ENCODE peak calls at places on chromosomes 1 and 21, in ten cellular contexts. One of them, this sample, is unnamed.
A peak's percentile ranks its signal among the peaks of the same experiment; 100 is the strongest.

GRCh38 chr1:184647471-184647870 is 107.2 kb downstream of the EDEM3 start:
- DNase-seq in SHP77: no peak
- DNase-seq in ELF-1: no peak
- DNase-seq in kidney glomerular epithelial cell: no peak
- DNase-seq in right cardiac atrium: no peak
- DNase-seq in DMS53: no peak
- DNase-seq in stimulated activated CD8-positive, alpha-beta memory T cell treated with anti-CD3 and anti-CD28 coated beads, Interleukin-12 subunit alpha, Interleukin-12 subunit beta, amount 100 ng/mL, for 1 hour: no peak
- DNase-seq in thoracic aorta: no peak
- DNase-seq in HEK293T: no peak
- DNase-seq in stimulated activated CD4-positive, alpha-beta T cell treated with anti-CD3 and anti-CD28 coated beads, Interleukin-2, amount 100 ng/mL, for 24 hours: no peak
- DNase-seq in this sample: no peak

GRCh38 chr1:2232916-2233438 is 4.9 kb downstream of the SKI start:
- DNase-seq in SHP77: no peak
- DNase-seq in ELF-1: no peak
- DNase-seq in kidney glomerular epithelial cell: no peak
- DNase-seq in right cardiac atrium: peak; percentile 72
- DNase-seq in DMS53: no peak
- DNase-seq in stimulated activated CD8-positive, alpha-beta memory T cell treated with anti-CD3 and anti-CD28 coated beads, Interleukin-12 subunit alpha, Interleukin-12 subunit beta, amount 100 ng/mL, for 1 hour: no peak
- DNase-seq in thoracic aorta: no peak
- DNase-seq in HEK293T: no peak
- DNase-seq in stimulated activated CD4-positive, alpha-beta T cell treated with anti-CD3 and anti-CD28 coated beads, Interleukin-2, amount 100 ng/mL, for 24 hours: no peak
- DNase-seq in this sample: no peak

GRCh38 chr1:28199328-28200233 is 23.1 kb upstream of the PTAFR start:
- DNase-seq in SHP77: no peak
- DNase-seq in ELF-1: no peak
- DNase-seq in kidney glomerular epithelial cell: no peak
- DNase-seq in right cardiac atrium: no peak
- DNase-seq in DMS53: no peak
- DNase-seq in stimulated activated CD8-positive, alpha-beta memory T cell treated with anti-CD3 and anti-CD28 coated beads, Interleukin-12 subunit alpha, Interleukin-12 subunit beta, amount 100 ng/mL, for 1 hour: peak; percentile 15
- DNase-seq in thoracic aorta: no peak
- DNase-seq in HEK293T: no peak
- DNase-seq in stimulated activated CD4-positive, alpha-beta T cell treated with anti-CD3 and anti-CD28 coated beads, Interleukin-2, amount 100 ng/mL, for 24 hours: peak; percentile 58
- DNase-seq in this sample: no peak

GRCh38 chr1:248748211-248748610 is 7.3 kb downstream of the LYPD8 start:
- DNase-seq in SHP77: no peak
- DNase-seq in ELF-1: no peak
- DNase-seq in kidney glomerular epithelial cell: no peak
- DNase-seq in right cardiac atrium: no peak
- DNase-seq in DMS53: no peak
- DNase-seq in stimulated activated CD8-positive, alpha-beta memory T cell treated with anti-CD3 and anti-CD28 coated beads, Interleukin-12 subunit alpha, Interleukin-12 subunit beta, amount 100 ng/mL, for 1 hour: no peak
- DNase-seq in thoracic aorta: no peak
- DNase-seq in HEK293T: no peak
- DNase-seq in stimulated activated CD4-positive, alpha-beta T cell treated with anti-CD3 and anti-CD28 coated beads, Interleukin-2, amount 100 ng/mL, for 24 hours: no peak
- DNase-seq in this sample: no peak

GRCh38 chr1:110544753-110545152 is 25.8 kb upstream of the KCNA10 start:
- DNase-seq in SHP77: no peak
- DNase-seq in ELF-1: no peak
- DNase-seq in kidney glomerular epithelial cell: no peak
- DNase-seq in right cardiac atrium: no peak
- DNase-seq in DMS53: no peak
- DNase-seq in stimulated activated CD8-positive, alpha-beta memory T cell treated with anti-CD3 and anti-CD28 coated beads, Interleukin-12 subunit alpha, Interleukin-12 subunit beta, amount 100 ng/mL, for 1 hour: no peak
- DNase-seq in thoracic aorta: no peak
- DNase-seq in HEK293T: no peak
- DNase-seq in stimulated activated CD4-positive, alpha-beta T cell treated with anti-CD3 and anti-CD28 coated beads, Interleukin-2, amount 100 ng/mL, for 24 hours: no peak
- DNase-seq in this sample: no peak

GRCh38 chr1:54848134-54848948 is 38.7 kb downstream of the DHCR24 start:
- DNase-seq in SHP77: no peak
- DNase-seq in ELF-1: no peak
- DNase-seq in kidney glomerular epithelial cell: no peak
- DNase-seq in right cardiac atrium: no peak
- DNase-seq in DMS53: no peak
- DNase-seq in stimulated activated CD8-positive, alpha-beta memory T cell treated with anti-CD3 and anti-CD28 coated beads, Interleukin-12 subunit alpha, Interleukin-12 subunit beta, amount 100 ng/mL, for 1 hour: no peak
- DNase-seq in thoracic aorta: no peak
- DNase-seq in HEK293T: no peak
- DNase-seq in stimulated activated CD4-positive, alpha-beta T cell treated with anti-CD3 and anti-CD28 coated beads, Interleukin-2, amount 100 ng/mL, for 24 hours: no peak
- DNase-seq in this sample: no peak

GRCh38 chr1:54699936-54700525 is 15.6 kb upstream of the TTC4 start:
- DNase-seq in SHP77: no peak
- DNase-seq in ELF-1: no peak
- DNase-seq in kidney glomerular epithelial cell: no peak
- DNase-seq in right cardiac atrium: no peak
- DNase-seq in DMS53: no peak
- DNase-seq in stimulated activated CD8-positive, alpha-beta memory T cell treated with anti-CD3 and anti-CD28 coated beads, Interleukin-12 subunit alpha, Interleukin-12 subunit beta, amount 100 ng/mL, for 1 hour: no peak
- DNase-seq in thoracic aorta: no peak
- DNase-seq in HEK293T: no peak
- DNase-seq in stimulated activated CD4-positive, alpha-beta T cell treated with anti-CD3 and anti-CD28 coated beads, Interleukin-2, amount 100 ng/mL, for 24 hours: no peak
- DNase-seq in this sample: no peak

GRCh38 chr21:32463889-32464300 is 51.4 kb downstream of the EVA1C start:
- DNase-seq in SHP77: no peak
- DNase-seq in ELF-1: no peak
- DNase-seq in kidney glomerular epithelial cell: peak; percentile 68
- DNase-seq in right cardiac atrium: no peak
- DNase-seq in DMS53: no peak
- DNase-seq in stimulated activated CD8-positive, alpha-beta memory T cell treated with anti-CD3 and anti-CD28 coated beads, Interleukin-12 subunit alpha, Interleukin-12 subunit beta, amount 100 ng/mL, for 1 hour: no peak
- DNase-seq in thoracic aorta: no peak
- DNase-seq in HEK293T: no peak
- DNase-seq in stimulated activated CD4-positive, alpha-beta T cell treated with anti-CD3 and anti-CD28 coated beads, Interleukin-2, amount 100 ng/mL, for 24 hours: no peak
- DNase-seq in this sample: no peak

GRCh38 chr1:906532-907420 is 16.9 kb upstream of the SAMD11 start:
- DNase-seq in SHP77: no peak
- DNase-seq in ELF-1: peak; percentile 32
- DNase-seq in kidney glomerular epithelial cell: no peak
- DNase-seq in right cardiac atrium: peak; percentile 39
- DNase-seq in DMS53: no peak
- DNase-seq in stimulated activated CD8-positive, alpha-beta memory T cell treated with anti-CD3 and anti-CD28 coated beads, Interleukin-12 subunit alpha, Interleukin-12 subunit beta, amount 100 ng/mL, for 1 hour: no peak
- DNase-seq in thoracic aorta: no peak
- DNase-seq in HEK293T: no peak
- DNase-seq in stimulated activated CD4-positive, alpha-beta T cell treated with anti-CD3 and anti-CD28 coated beads, Interleukin-2, amount 100 ng/mL, for 24 hours: no peak
- DNase-seq in this sample: peak; percentile 91

GRCh38 chr1:30348147-30348546 is 375.2 kb downstream of the MATN1 start:
- DNase-seq in SHP77: no peak
- DNase-seq in ELF-1: no peak
- DNase-seq in kidney glomerular epithelial cell: no peak
- DNase-seq in right cardiac atrium: no peak
- DNase-seq in DMS53: no peak
- DNase-seq in stimulated activated CD8-positive, alpha-beta memory T cell treated with anti-CD3 and anti-CD28 coated beads, Interleukin-12 subunit alpha, Interleukin-12 subunit beta, amount 100 ng/mL, for 1 hour: no peak
- DNase-seq in thoracic aorta: no peak
- DNase-seq in HEK293T: no peak
- DNase-seq in stimulated activated CD4-positive, alpha-beta T cell treated with anti-CD3 and anti-CD28 coated beads, Interleukin-2, amount 100 ng/mL, for 24 hours: no peak
- DNase-seq in this sample: no peak

GRCh38 chr21:28427356-28428022 is 565.2 kb downstream of the LTN1 start:
- DNase-seq in SHP77: no peak
- DNase-seq in ELF-1: no peak
- DNase-seq in kidney glomerular epithelial cell: no peak
- DNase-seq in right cardiac atrium: no peak
- DNase-seq in DMS53: no peak
- DNase-seq in stimulated activated CD8-positive, alpha-beta memory T cell treated with anti-CD3 and anti-CD28 coated beads, Interleukin-12 subunit alpha, Interleukin-12 subunit beta, amount 100 ng/mL, for 1 hour: no peak
- DNase-seq in thoracic aorta: no peak
- DNase-seq in HEK293T: no peak
- DNase-seq in stimulated activated CD4-positive, alpha-beta T cell treated with anti-CD3 and anti-CD28 coated beads, Interleukin-2, amount 100 ng/mL, for 24 hours: no peak
- DNase-seq in this sample: no peak

GRCh38 chr21:45997205-45997494 is 15.6 kb downstream of the COL6A1 start:
- DNase-seq in SHP77: no peak
- DNase-seq in ELF-1: no peak
- DNase-seq in kidney glomerular epithelial cell: no peak
- DNase-seq in right cardiac atrium: peak; percentile 15
- DNase-seq in DMS53: no peak
- DNase-seq in stimulated activated CD8-positive, alpha-beta memory T cell treated with anti-CD3 and anti-CD28 coated beads, Interleukin-12 subunit alpha, Interleukin-12 subunit beta, amount 100 ng/mL, for 1 hour: no peak
- DNase-seq in thoracic aorta: no peak
- DNase-seq in HEK293T: no peak
- DNase-seq in stimulated activated CD4-positive, alpha-beta T cell treated with anti-CD3 and anti-CD28 coated beads, Interleukin-2, amount 100 ng/mL, for 24 hours: no peak
- DNase-seq in this sample: no peak

GRCh38 chr1:203324103-203325003 is 19.0 kb downstream of the BTG2 start:
- DNase-seq in SHP77: no peak
- DNase-seq in ELF-1: no peak
- DNase-seq in kidney glomerular epithelial cell: no peak
- DNase-seq in right cardiac atrium: peak; percentile 37
- DNase-seq in DMS53: no peak
- DNase-seq in stimulated activated CD8-positive, alpha-beta memory T cell treated with anti-CD3 and anti-CD28 coated beads, Interleukin-12 subunit alpha, Interleukin-12 subunit beta, amount 100 ng/mL, for 1 hour: no peak
- DNase-seq in thoracic aorta: no peak
- DNase-seq in HEK293T: no peak
- DNase-seq in stimulated activated CD4-positive, alpha-beta T cell treated with anti-CD3 and anti-CD28 coated beads, Interleukin-2, amount 100 ng/mL, for 24 hours: no peak
- DNase-seq in this sample: no peak

GRCh38 chr1:70818391-70818790 is 229.2 kb downstream of the PTGER3 start:
- DNase-seq in SHP77: no peak
- DNase-seq in ELF-1: no peak
- DNase-seq in kidney glomerular epithelial cell: no peak
- DNase-seq in right cardiac atrium: no peak
- DNase-seq in DMS53: no peak
- DNase-seq in stimulated activated CD8-positive, alpha-beta memory T cell treated with anti-CD3 and anti-CD28 coated beads, Interleukin-12 subunit alpha, Interleukin-12 subunit beta, amount 100 ng/mL, for 1 hour: no peak
- DNase-seq in thoracic aorta: no peak
- DNase-seq in HEK293T: no peak
- DNase-seq in stimulated activated CD4-positive, alpha-beta T cell treated with anti-CD3 and anti-CD28 coated beads, Interleukin-2, amount 100 ng/mL, for 24 hours: no peak
- DNase-seq in this sample: no peak

GRCh38 chr21:17003763-17004373 is 509.0 kb upstream of the CXADR start:
- DNase-seq in SHP77: no peak
- DNase-seq in ELF-1: no peak
- DNase-seq in kidney glomerular epithelial cell: peak; percentile 63
- DNase-seq in right cardiac atrium: no peak
- DNase-seq in DMS53: no peak
- DNase-seq in stimulated activated CD8-positive, alpha-beta memory T cell treated with anti-CD3 and anti-CD28 coated beads, Interleukin-12 subunit alpha, Interleukin-12 subunit beta, amount 100 ng/mL, for 1 hour: no peak
- DNase-seq in thoracic aorta: no peak
- DNase-seq in HEK293T: no peak
- DNase-seq in stimulated activated CD4-positive, alpha-beta T cell treated with anti-CD3 and anti-CD28 coated beads, Interleukin-2, amount 100 ng/mL, for 24 hours: no peak
- DNase-seq in this sample: no peak

GRCh38 chr1:9591669-9592509 is 3.2 kb downstream of the TMEM201 start:
- DNase-seq in SHP77: no peak
- DNase-seq in ELF-1: peak; percentile 19
- DNase-seq in kidney glomerular epithelial cell: no peak
- DNase-seq in right cardiac atrium: peak; percentile 11
- DNase-seq in DMS53: no peak
- DNase-seq in stimulated activated CD8-positive, alpha-beta memory T cell treated with anti-CD3 and anti-CD28 coated beads, Interleukin-12 subunit alpha, Interleukin-12 subunit beta, amount 100 ng/mL, for 1 hour: no peak
- DNase-seq in thoracic aorta: no peak
- DNase-seq in HEK293T: no peak
- DNase-seq in stimulated activated CD4-positive, alpha-beta T cell treated with anti-CD3 and anti-CD28 coated beads, Interleukin-2, amount 100 ng/mL, for 24 hours: no peak
- DNase-seq in this sample: no peak

GRCh38 chr1:231792634-231793033 is 166.0 kb downstream of the DISC1 start:
- DNase-seq in SHP77: no peak
- DNase-seq in ELF-1: no peak
- DNase-seq in kidney glomerular epithelial cell: no peak
- DNase-seq in right cardiac atrium: no peak
- DNase-seq in DMS53: no peak
- DNase-seq in stimulated activated CD8-positive, alpha-beta memory T cell treated with anti-CD3 and anti-CD28 coated beads, Interleukin-12 subunit alpha, Interleukin-12 subunit beta, amount 100 ng/mL, for 1 hour: no peak
- DNase-seq in thoracic aorta: no peak
- DNase-seq in HEK293T: no peak
- DNase-seq in stimulated activated CD4-positive, alpha-beta T cell treated with anti-CD3 and anti-CD28 coated beads, Interleukin-2, amount 100 ng/mL, for 24 hours: no peak
- DNase-seq in this sample: no peak

GRCh38 chr1:10295471-10296085 is 85.2 kb downstream of the KIF1B start:
- DNase-seq in SHP77: no peak
- DNase-seq in ELF-1: no peak
- DNase-seq in kidney glomerular epithelial cell: no peak
- DNase-seq in right cardiac atrium: no peak
- DNase-seq in DMS53: no peak
- DNase-seq in stimulated activated CD8-positive, alpha-beta memory T cell treated with anti-CD3 and anti-CD28 coated beads, Interleukin-12 subunit alpha, Interleukin-12 subunit beta, amount 100 ng/mL, for 1 hour: no peak
- DNase-seq in thoracic aorta: no peak
- DNase-seq in HEK293T: no peak
- DNase-seq in stimulated activated CD4-positive, alpha-beta T cell treated with anti-CD3 and anti-CD28 coated beads, Interleukin-2, amount 100 ng/mL, for 24 hours: no peak
- DNase-seq in this sample: no peak

GRCh38 chr1:172626845-172627244 is 32.1 kb upstream of the FASLG start:
- DNase-seq in SHP77: no peak
- DNase-seq in ELF-1: no peak
- DNase-seq in kidney glomerular epithelial cell: no peak
- DNase-seq in right cardiac atrium: no peak
- DNase-seq in DMS53: no peak
- DNase-seq in stimulated activated CD8-positive, alpha-beta memory T cell treated with anti-CD3 and anti-CD28 coated beads, Interleukin-12 subunit alpha, Interleukin-12 subunit beta, amount 100 ng/mL, for 1 hour: no peak
- DNase-seq in thoracic aorta: no peak
- DNase-seq in HEK293T: no peak
- DNase-seq in stimulated activated CD4-positive, alpha-beta T cell treated with anti-CD3 and anti-CD28 coated beads, Interleukin-2, amount 100 ng/mL, for 24 hours: no peak
- DNase-seq in this sample: no peak

GRCh38 chr1:92503926-92504750 is 17.4 kb upstream of the GFI1 start:
- DNase-seq in SHP77: no peak
- DNase-seq in ELF-1: no peak
- DNase-seq in kidney glomerular epithelial cell: no peak
- DNase-seq in right cardiac atrium: no peak
- DNase-seq in DMS53: no peak
- DNase-seq in stimulated activated CD8-positive, alpha-beta memory T cell treated with anti-CD3 and anti-CD28 coated beads, Interleukin-12 subunit alpha, Interleukin-12 subunit beta, amount 100 ng/mL, for 1 hour: no peak
- DNase-seq in thoracic aorta: no peak
- DNase-seq in HEK293T: no peak
- DNase-seq in stimulated activated CD4-positive, alpha-beta T cell treated with anti-CD3 and anti-CD28 coated beads, Interleukin-2, amount 100 ng/mL, for 24 hours: no peak
- DNase-seq in this sample: no peak

GRCh38 chr1:155569988-155570592 is 7.5 kb upstream of the ASH1L start:
- DNase-seq in SHP77: no peak
- DNase-seq in ELF-1: no peak
- DNase-seq in kidney glomerular epithelial cell: no peak
- DNase-seq in right cardiac atrium: no peak
- DNase-seq in DMS53: no peak
- DNase-seq in stimulated activated CD8-positive, alpha-beta memory T cell treated with anti-CD3 and anti-CD28 coated beads, Interleukin-12 subunit alpha, Interleukin-12 subunit beta, amount 100 ng/mL, for 1 hour: no peak
- DNase-seq in thoracic aorta: no peak
- DNase-seq in HEK293T: no peak
- DNase-seq in stimulated activated CD4-positive, alpha-beta T cell treated with anti-CD3 and anti-CD28 coated beads, Interleukin-2, amount 100 ng/mL, for 24 hours: no peak
- DNase-seq in this sample: no peak

GRCh38 chr1:6212193-6212959 is 6.5 kb downstream of the RNF207 start:
- DNase-seq in SHP77: no peak
- DNase-seq in ELF-1: no peak
- DNase-seq in kidney glomerular epithelial cell: no peak
- DNase-seq in right cardiac atrium: no peak
- DNase-seq in DMS53: no peak
- DNase-seq in stimulated activated CD8-positive, alpha-beta memory T cell treated with anti-CD3 and anti-CD28 coated beads, Interleukin-12 subunit alpha, Interleukin-12 subunit beta, amount 100 ng/mL, for 1 hour: no peak
- DNase-seq in thoracic aorta: no peak
- DNase-seq in HEK293T: no peak
- DNase-seq in stimulated activated CD4-positive, alpha-beta T cell treated with anti-CD3 and anti-CD28 coated beads, Interleukin-2, amount 100 ng/mL, for 24 hours: no peak
- DNase-seq in this sample: no peak

GRCh38 chr1:107895403-107896181 is 69.4 kb downstream of the VAV3 start:
- DNase-seq in SHP77: no peak
- DNase-seq in ELF-1: no peak
- DNase-seq in kidney glomerular epithelial cell: no peak
- DNase-seq in right cardiac atrium: no peak
- DNase-seq in DMS53: no peak
- DNase-seq in stimulated activated CD8-positive, alpha-beta memory T cell treated with anti-CD3 and anti-CD28 coated beads, Interleukin-12 subunit alpha, Interleukin-12 subunit beta, amount 100 ng/mL, for 1 hour: no peak
- DNase-seq in thoracic aorta: no peak
- DNase-seq in HEK293T: no peak
- DNase-seq in stimulated activated CD4-positive, alpha-beta T cell treated with anti-CD3 and anti-CD28 coated beads, Interleukin-2, amount 100 ng/mL, for 24 hours: peak; percentile 4
- DNase-seq in this sample: no peak

GRCh38 chr1:23354260-23354659 is 10.2 kb upstream of the HNRNPR start:
- DNase-seq in SHP77: no peak
- DNase-seq in ELF-1: no peak
- DNase-seq in kidney glomerular epithelial cell: no peak
- DNase-seq in right cardiac atrium: no peak
- DNase-seq in DMS53: no peak
- DNase-seq in stimulated activated CD8-positive, alpha-beta memory T cell treated with anti-CD3 and anti-CD28 coated beads, Interleukin-12 subunit alpha, Interleukin-12 subunit beta, amount 100 ng/mL, for 1 hour: no peak
- DNase-seq in thoracic aorta: no peak
- DNase-seq in HEK293T: no peak
- DNase-seq in stimulated activated CD4-positive, alpha-beta T cell treated with anti-CD3 and anti-CD28 coated beads, Interleukin-2, amount 100 ng/mL, for 24 hours: no peak
- DNase-seq in this sample: no peak

GRCh38 chr1:116738673-116739370 is 15.4 kb upstream of the CD2 start:
- DNase-seq in SHP77: no peak
- DNase-seq in ELF-1: no peak
- DNase-seq in kidney glomerular epithelial cell: no peak
- DNase-seq in right cardiac atrium: no peak
- DNase-seq in DMS53: no peak
- DNase-seq in stimulated activated CD8-positive, alpha-beta memory T cell treated with anti-CD3 and anti-CD28 coated beads, Interleukin-12 subunit alpha, Interleukin-12 subunit beta, amount 100 ng/mL, for 1 hour: peak; percentile 53
- DNase-seq in thoracic aorta: no peak
- DNase-seq in HEK293T: no peak
- DNase-seq in stimulated activated CD4-positive, alpha-beta T cell treated with anti-CD3 and anti-CD28 coated beads, Interleukin-2, amount 100 ng/mL, for 24 hours: peak; percentile 66
- DNase-seq in this sample: no peak

GRCh38 chr1:204711103-204711946 is 25.8 kb upstream of the LRRN2 start:
- DNase-seq in SHP77: no peak
- DNase-seq in ELF-1: peak; percentile 71
- DNase-seq in kidney glomerular epithelial cell: no peak
- DNase-seq in right cardiac atrium: no peak
- DNase-seq in DMS53: peak; percentile 41
- DNase-seq in stimulated activated CD8-positive, alpha-beta memory T cell treated with anti-CD3 and anti-CD28 coated beads, Interleukin-12 subunit alpha, Interleukin-12 subunit beta, amount 100 ng/mL, for 1 hour: no peak
- DNase-seq in thoracic aorta: no peak
- DNase-seq in HEK293T: no peak
- DNase-seq in stimulated activated CD4-positive, alpha-beta T cell treated with anti-CD3 and anti-CD28 coated beads, Interleukin-2, amount 100 ng/mL, for 24 hours: no peak
- DNase-seq in this sample: no peak

GRCh38 chr1:205301842-205302588 is 19.5 kb downstream of the NUAK2 start:
- DNase-seq in SHP77: no peak
- DNase-seq in ELF-1: peak; percentile 48
- DNase-seq in kidney glomerular epithelial cell: no peak
- DNase-seq in right cardiac atrium: no peak
- DNase-seq in DMS53: peak; percentile 76
- DNase-seq in stimulated activated CD8-positive, alpha-beta memory T cell treated with anti-CD3 and anti-CD28 coated beads, Interleukin-12 subunit alpha, Interleukin-12 subunit beta, amount 100 ng/mL, for 1 hour: no peak
- DNase-seq in thoracic aorta: no peak
- DNase-seq in HEK293T: no peak
- DNase-seq in stimulated activated CD4-positive, alpha-beta T cell treated with anti-CD3 and anti-CD28 coated beads, Interleukin-2, amount 100 ng/mL, for 24 hours: no peak
- DNase-seq in this sample: peak; percentile 60

GRCh38 chr1:216325946-216326345 is 97.3 kb downstream of the USH2A start:
- DNase-seq in SHP77: no peak
- DNase-seq in ELF-1: no peak
- DNase-seq in kidney glomerular epithelial cell: no peak
- DNase-seq in right cardiac atrium: no peak
- DNase-seq in DMS53: peak; percentile 58
- DNase-seq in stimulated activated CD8-positive, alpha-beta memory T cell treated with anti-CD3 and anti-CD28 coated beads, Interleukin-12 subunit alpha, Interleukin-12 subunit beta, amount 100 ng/mL, for 1 hour: no peak
- DNase-seq in thoracic aorta: no peak
- DNase-seq in HEK293T: no peak
- DNase-seq in stimulated activated CD4-positive, alpha-beta T cell treated with anti-CD3 and anti-CD28 coated beads, Interleukin-2, amount 100 ng/mL, for 24 hours: no peak
- DNase-seq in this sample: peak; percentile 31

This sample was measured in RCC 7860.